ENCODE peak calls at places on chromosomes 7 and 10, in nine cellular contexts. D is endothelial cell, W is BE2C, T is cardiac muscle cell, P is PC-3, E is A549, R is RWPE1, X is ovary, Z is dorsolateral prefrontal cortex. H is an unnamed sample.

GRCh38 chr7:151699147-151699546 is 177.8 kb downstream of the PRKAG2 start:
- DNase-seq in X (no peak), Z (no peak), E (peak), D (no peak), P (no peak), T (no peak), R (no peak), W (no peak), H (no peak)

GRCh38 chr10:131475043-131475442 is 163.5 kb upstream of the TCERG1L start:
- DNase-seq in P (no peak), T (no peak), E (no peak), Z (no peak), W (no peak), D (no peak), X (no peak), R (no peak), H (no peak)

GRCh38 chr10:89337493-89337892 is 9.7 kb downstream of the IFIT3 start:
- DNase-seq in D (no peak), X (no peak), R (peak), W (no peak), T (no peak), P (no peak), E (peak), Z (no peak), H (no peak)

GRCh38 chr10:69730251-69731156 is 71.2 kb upstream of the COL13A1 start:
- DNase-seq in P (no peak), E (no peak), X (no peak), T (peak), Z (no peak), D (no peak), W (no peak), R (no peak), H (no peak)

GRCh38 chr7:130794619-130794922 is 60.6 kb upstream of the KLF14 start:
- DNase-seq in T (no peak), X (no peak), W (no peak), P (no peak), E (no peak), Z (no peak), R (no peak), D (no peak), H (no peak)

GRCh38 chr10:124641282-124642075 is 102.7 kb downstream of the FAM53B start:
- DNase-seq in W (peak), D (no peak), X (no peak), P (no peak), R (no peak), Z (no peak), T (no peak), E (no peak), H (peak)

GRCh38 chr7:91348686-91349085 is 84.5 kb downstream of the FZD1 start:
- DNase-seq in D (peak), Z (no peak), E (no peak), P (no peak), X (no peak), R (no peak), T (peak), W (no peak), H (no peak)

GRCh38 chr7:103532955-103533354 is 86.9 kb upstream of the SLC26A5 start:
- DNase-seq in E (no peak), X (no peak), W (no peak), T (no peak), P (no peak), D (no peak), Z (no peak), R (no peak), H (no peak)

GRCh38 chr7:27187158-27187701 is 2.2 kb upstream of the HOXA11 start:
- DNase-seq in Z (no peak), E (no peak), T (no peak), D (no peak), W (no peak), R (no peak), P (peak), X (no peak), H (no peak)

GRCh38 chr7:33895025-33895804 is 10.1 kb upstream of the BMPER start:
- DNase-seq in T (peak), R (peak), W (peak), D (peak), Z (peak), E (peak), X (peak), P (peak), H (peak)

GRCh38 chr7:137462847-137463246 is 119.3 kb upstream of the PTN start:
- DNase-seq in D (no peak), X (no peak), E (no peak), R (no peak), T (no peak), P (no peak), W (no peak), Z (no peak), H (no peak)

DNA sequence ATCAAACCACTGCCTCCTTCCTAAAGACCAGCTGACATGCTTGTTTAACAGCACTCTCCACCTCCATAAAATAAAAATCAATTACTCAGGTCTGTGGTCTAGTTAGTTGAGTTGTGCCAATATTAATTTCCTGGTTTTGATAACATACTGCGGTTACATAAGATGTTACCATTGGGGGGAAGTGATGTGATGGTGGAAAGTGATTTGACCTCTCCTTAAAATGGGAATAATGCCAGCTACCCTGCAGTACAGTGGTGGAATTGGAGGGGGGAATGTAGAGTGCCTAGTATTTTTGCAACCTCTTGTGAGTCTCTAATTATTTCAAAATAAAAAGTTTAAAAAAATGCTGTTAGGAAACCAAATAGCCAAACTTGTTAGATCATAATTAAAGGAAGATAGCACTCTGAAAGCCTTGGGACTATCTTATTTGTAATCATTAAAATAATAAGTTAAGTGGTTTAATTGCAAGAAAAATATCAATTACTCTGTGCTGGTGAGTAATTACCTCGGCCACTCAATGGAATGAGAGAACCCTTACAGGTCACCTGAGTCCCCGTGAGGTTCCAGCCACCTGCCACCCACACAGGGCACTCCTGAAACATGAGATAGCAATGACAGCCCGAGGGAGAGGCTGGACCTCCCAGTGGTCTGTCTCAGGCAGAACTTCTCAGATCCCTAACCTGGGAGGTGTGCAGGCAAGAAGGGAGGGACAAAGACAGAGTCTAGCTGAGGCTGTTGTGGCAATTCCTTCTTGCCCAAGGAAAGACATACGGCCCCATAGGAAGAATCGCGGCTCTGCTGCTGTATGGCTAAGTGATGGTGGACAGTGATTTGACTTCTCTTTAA is 94.1 kb downstream of the SH3PXD2A start:
- DNase-seq in T (no peak), X (no peak), E (no peak), R (no peak), W (no peak), D (no peak), Z (no peak), P (peak), H (no peak)
- TF ChIP-seq CTCF in T (no peak), X (no peak), E (no peak), R (no peak), W (no peak), D (no peak), Z (no peak), P (no peak), H (no peak)

GRCh38 chr7:101720324-101720723 is 91.2 kb upstream of the MYL10 start:
- DNase-seq in X (no peak), P (no peak), D (no peak), R (no peak), Z (no peak), T (no peak), E (no peak), W (no peak), H (no peak)

GRCh38 chr7:101723835-101724234 is 93.6 kb upstream of the CUX1 start:
- DNase-seq in Z (no peak), E (no peak), T (no peak), X (no peak), D (no peak), W (no peak), P (no peak), R (no peak), H (no peak)

GRCh38 chr7:101724957-101725356 is 92.5 kb upstream of the CUX1 start:
- DNase-seq in X (no peak), W (no peak), E (no peak), P (no peak), R (no peak), Z (no peak), T (no peak), D (no peak), H (no peak)

GRCh38 chr7:101718747-101719260 is 89.7 kb upstream of the MYL10 start:
- DNase-seq in W (no peak), X (no peak), E (no peak), Z (no peak), D (no peak), R (no peak), P (no peak), T (no peak), H (no peak)

DNA sequence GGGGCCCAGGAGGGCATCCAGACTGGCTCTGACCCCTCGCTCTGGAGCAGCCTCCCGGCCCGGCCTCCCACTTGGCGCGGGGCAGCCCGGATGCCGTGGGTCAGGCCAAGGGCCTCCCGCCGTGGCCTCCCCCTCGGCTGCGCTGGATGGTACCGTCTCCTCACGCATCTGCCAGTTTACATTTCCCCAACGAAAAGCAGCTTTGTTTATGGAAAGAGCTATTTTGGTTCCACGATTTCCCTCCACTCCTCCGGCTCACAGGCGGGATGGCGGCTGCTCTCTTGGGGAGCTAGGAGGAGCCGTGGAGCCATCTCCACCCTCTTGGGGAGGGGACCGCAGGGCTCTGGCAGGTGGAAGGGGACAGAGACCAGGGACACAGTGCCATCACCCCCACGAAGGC is 93.2 kb upstream of the MYL10 start:
- DNase-seq in T (no peak), D (no peak), E (no peak), R (no peak), P (no peak), X (no peak), Z (no peak), W (no peak), H (no peak)
- TF ChIP-seq CTCF in T (no peak), D (no peak), E (no peak), R (no peak), P (no peak), X (no peak), Z (no peak), W (no peak), H (no peak)

GRCh38 chr7:52501696-52502095 is 533.7 kb upstream of the POM121L12 start:
- DNase-seq in Z (no peak), W (peak), P (no peak), E (no peak), X (no peak), T (no peak), R (no peak), D (no peak), H (no peak)

GRCh38 chr7:52502281-52502680 is 533.2 kb upstream of the POM121L12 start:
- DNase-seq in R (no peak), Z (no peak), E (no peak), T (no peak), D (no peak), W (peak), P (no peak), X (no peak), H (no peak)

GRCh38 chr7:52500796-52501195 is 534.6 kb upstream of the POM121L12 start:
- DNase-seq in X (no peak), W (peak), T (no peak), Z (no peak), E (no peak), P (peak), R (peak), D (no peak), H (no peak)

DNA sequence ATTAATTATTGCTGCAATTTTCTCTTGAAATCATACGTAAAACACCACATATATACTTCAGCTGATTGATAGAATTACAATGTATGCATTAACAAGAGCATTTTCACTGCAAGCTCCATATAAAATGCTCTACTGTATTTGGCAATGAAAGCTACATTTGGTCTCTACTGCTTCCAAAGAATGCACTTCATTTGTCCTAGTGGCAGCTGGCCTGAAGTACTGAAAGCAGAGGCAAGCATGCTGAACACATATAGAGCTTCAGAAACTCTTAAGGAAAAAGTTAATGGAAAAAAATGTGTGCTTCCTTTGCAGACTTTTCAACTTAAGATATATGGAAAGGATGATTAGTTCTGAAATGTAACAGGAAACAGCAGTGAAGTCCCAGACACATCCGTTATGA is 537.1 kb upstream of the POM121L12 start:
- DNase-seq in D (no peak), X (no peak), W (peak), Z (no peak), P (no peak), E (no peak), R (no peak), T (peak), H (no peak)
- TF ChIP-seq CTCF in D (no peak), X (no peak), W (peak), Z (no peak), P (no peak), E (no peak), R (no peak), T (no peak), H (no peak)

GRCh38 chr10:1178506-1178905 is 122.3 kb downstream of the WDR37 start:
- DNase-seq in E (no peak), R (no peak), T (no peak), D (no peak), X (no peak), Z (peak), P (no peak), W (no peak), H (no peak)
- TF ChIP-seq CTCF in E (no peak), R (no peak), T (no peak), D (no peak), X (no peak), Z (no peak), P (no peak), W (no peak), H (no peak)

DNA sequence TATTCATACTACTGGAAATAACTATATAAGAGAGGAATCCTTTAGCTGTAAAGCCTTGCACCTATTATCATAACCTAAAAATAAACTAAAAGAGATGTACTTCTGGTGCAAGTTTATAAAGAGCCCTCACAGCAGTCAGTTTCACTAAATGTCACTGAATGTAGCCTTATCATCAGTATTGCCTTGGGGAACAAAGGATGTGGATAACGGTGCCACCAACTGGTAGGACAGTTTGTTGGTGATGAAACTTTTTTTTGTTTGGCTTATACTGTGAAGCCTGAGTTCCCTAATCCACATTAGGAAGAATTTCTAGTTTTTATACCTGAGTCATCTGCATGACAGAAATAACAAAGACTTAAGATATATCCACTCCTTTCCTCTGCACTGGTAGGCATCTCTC is 117.9 kb upstream of the COL1A2 start:
- DNase-seq in E (peak), Z (no peak), R (no peak), D (no peak), X (peak), W (no peak), P (peak), T (peak), H (no peak)
- TF ChIP-seq CTCF in E (peak), Z (peak), R (peak), D (no peak), X (peak), W (peak), P (peak), T (peak), H (peak)

DNA sequence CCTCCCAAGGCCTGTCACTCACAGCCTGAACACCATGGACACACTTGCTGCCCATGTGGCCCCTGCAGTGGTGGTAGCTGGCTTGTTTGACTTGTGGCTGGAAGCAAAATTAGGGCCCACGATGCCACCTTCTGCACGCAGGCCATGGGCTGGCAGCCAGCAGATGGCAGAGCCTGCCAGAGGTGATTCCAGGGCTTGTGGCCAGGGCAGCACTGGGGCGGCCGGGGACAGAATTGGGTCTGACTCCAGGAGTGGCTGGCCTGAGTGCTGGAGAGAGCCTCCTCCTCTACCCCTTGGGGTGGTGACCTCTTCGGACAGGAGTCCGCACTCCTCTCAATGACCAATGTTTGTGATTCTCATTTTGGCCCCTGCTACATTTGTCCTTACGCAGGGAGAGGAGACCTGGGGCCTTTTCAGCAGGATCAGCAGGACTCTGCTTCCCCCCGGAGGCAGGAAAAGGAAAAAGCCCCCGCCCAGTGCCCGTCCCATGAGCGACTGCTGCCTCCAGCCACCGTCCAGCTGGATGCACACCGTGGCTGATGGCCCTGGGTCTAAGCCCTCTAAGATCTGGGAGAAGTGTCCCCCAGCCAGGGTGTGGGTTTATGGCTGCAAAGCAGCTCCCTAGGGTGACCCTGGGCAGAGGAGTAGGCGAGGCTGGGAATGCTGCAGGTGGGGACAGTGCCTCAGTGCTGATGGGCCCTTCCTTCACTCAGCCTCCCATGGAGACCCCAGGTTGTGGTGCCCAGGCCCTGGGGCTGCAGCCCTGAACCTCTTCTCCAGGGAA is 26.5 kb downstream of the DNAJB12 start:
- DNase-seq in X (peak), D (peak), R (no peak), E (peak), T (peak), Z (peak), P (peak), W (peak), H (no peak)
- TF ChIP-seq CTCF in X (peak), D (peak), R (peak), E (peak), T (peak), Z (peak), P (peak), W (peak), H (peak)

GRCh38 chr10:115572740-115573455 is 479.7 kb downstream of the ATRNL1 start:
- DNase-seq in P (no peak), E (peak), T (peak), R (peak), D (peak), W (peak), Z (no peak), X (no peak), H (peak)
- TF ChIP-seq CTCF in P (peak), E (peak), T (peak), R (no peak), D (peak), W (peak), Z (no peak), X (no peak), H (peak)

GRCh38 chr7:143408686-143409551 is at the start of gene EPHA1:
- DNase-seq in Z (no peak), X (no peak), E (no peak), W (no peak), D (no peak), T (no peak), P (peak), R (peak), H (no peak)
- TF ChIP-seq CTCF in Z (peak), X (no peak), E (peak), W (no peak), D (peak), T (peak), P (peak), R (peak), H (no peak)

GRCh38 chr10:122984708-122985107 is 4.5 kb downstream of the PSTK start:
- DNase-seq in W (no peak), P (no peak), D (no peak), R (no peak), E (no peak), T (no peak), X (no peak), Z (no peak), H (no peak)

GRCh38 chr10:122986340-122986739 is 6.1 kb downstream of the PSTK start:
- DNase-seq in R (no peak), T (no peak), P (peak), X (no peak), D (no peak), W (no peak), Z (no peak), E (no peak), H (no peak)

GRCh38 chr10:122980209-122981065 is at the start of gene PSTK:
- DNase-seq in T (peak), X (peak), R (peak), E (peak), D (peak), W (peak), Z (peak), P (peak), H (peak)

GRCh38 chr10:122983898-122984297 is 3.7 kb downstream of the PSTK start:
- DNase-seq in W (no peak), Z (no peak), P (no peak), D (no peak), R (no peak), X (no peak), T (no peak), E (no peak), H (no peak)

DNA sequence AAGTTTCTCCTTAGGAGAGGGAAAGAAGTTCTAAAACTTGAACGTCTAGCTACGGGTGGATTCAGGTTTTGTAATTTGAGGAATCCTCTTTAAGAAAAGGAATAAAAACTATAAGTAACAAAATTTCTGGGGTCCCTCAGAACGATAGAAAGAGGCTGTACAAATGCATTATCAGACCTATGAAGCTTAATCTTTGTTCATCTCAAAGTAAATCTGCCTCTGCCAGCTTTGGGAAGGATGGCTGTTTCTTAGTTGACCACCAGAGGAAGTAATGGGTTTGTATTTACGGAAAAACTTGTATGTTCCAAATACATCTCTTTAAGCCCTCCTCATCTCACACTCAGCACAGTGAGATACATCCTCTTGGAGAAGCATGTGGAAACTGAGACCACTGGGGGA is 864 bp downstream of the PSTK start:
- DNase-seq in W (no peak), X (no peak), E (peak), T (peak), D (no peak), Z (no peak), P (peak), R (peak), H (peak)
- TF ChIP-seq CTCF in W (peak), X (peak), E (peak), T (peak), D (peak), Z (peak), P (peak), R (peak), H (peak)